ENCODE peak calls at places on chromosome 4, in seven cellular contexts. O is CD8-positive, alpha-beta T cell; Z is upper lobe of left lung; L is bronchial epithelial cell; C is GM12865; R is HepG2; Y is BJ. J is an unnamed sample.

GRCh38 chr4:13599159-13599558 is 28.4 kb downstream of the BOD1L1 start:
- DNase-seq in O (no peak), Z (no peak), L (no peak), C (no peak), R (no peak), Y (no peak), J (no peak)

GRCh38 chr4:105666693-105667092 is 41.8 kb downstream of the INTS12 start:
- DNase-seq in O (no peak), Z (no peak), L (peak), C (peak), R (no peak), Y (no peak), J (no peak)

GRCh38 chr4:124135409-124135813 is 577.1 kb downstream of the ANKRD50 start:
- DNase-seq in O (no peak), Z (no peak), L (peak), C (no peak), R (no peak), Y (no peak), J (no peak)

GRCh38 chr4:75549019-75549418 is 6.8 kb upstream of the ODAPH start:
- DNase-seq in O (no peak), Z (no peak), L (no peak), C (peak), R (no peak), Y (no peak), J (no peak)

GRCh38 chr4:148061139-148061476 is 329.2 kb downstream of the ARHGAP10 start:
- DNase-seq in O (no peak), Z (no peak), L (no peak), C (no peak), R (no peak), Y (no peak), J (no peak)

GRCh38 chr4:85489273-85489672 is 14.3 kb downstream of the ARHGAP24 start:
- DNase-seq in O (no peak), Z (no peak), L (peak), C (no peak), R (no peak), Y (no peak), J (no peak)

GRCh38 chr4:145531791-145532190 is 50.1 kb downstream of the SMAD1 start:
- DNase-seq in O (no peak), Z (no peak), L (no peak), C (no peak), R (no peak), Y (no peak), J (no peak)

GRCh38 chr4:26217961-26218676 is 102.7 kb upstream of the RBPJ start:
- DNase-seq in O (no peak), Z (no peak), L (no peak), C (peak), R (no peak), Y (no peak), J (no peak)

GRCh38 chr4:146202665-146203064 is 11.7 kb upstream of the REELD1 start:
- DNase-seq in O (no peak), Z (no peak), L (no peak), C (no peak), R (no peak), Y (no peak), J (no peak)

GRCh38 chr4:6782846-6783110 is 251 bp downstream of the KIAA0232 start:
- DNase-seq in O (no peak), Z (no peak), L (no peak), C (no peak), R (no peak), Y (no peak), J (no peak)

GRCh38 chr4:165873298-165874071 is 448 bp downstream of the TLL1 start:
- DNase-seq in O (no peak), Z (peak), L (peak), C (peak), R (peak), Y (no peak), J (no peak)

GRCh38 chr4:8096690-8097061 is 61.9 kb downstream of the ABLIM2 start:
- DNase-seq in O (no peak), Z (no peak), L (no peak), C (no peak), R (no peak), Y (no peak), J (no peak)

GRCh38 chr4:8098506-8098905 is 60.1 kb downstream of the ABLIM2 start:
- DNase-seq in O (no peak), Z (no peak), L (no peak), C (no peak), R (no peak), Y (no peak), J (no peak)

GRCh38 chr4:8097141-8097541 is 61.5 kb downstream of the ABLIM2 start:
- DNase-seq in O (no peak), Z (no peak), L (no peak), C (no peak), R (no peak), Y (no peak), J (no peak)

GRCh38 chr4:8097721-8098345 is 60.8 kb downstream of the ABLIM2 start:
- DNase-seq in O (no peak), Z (no peak), L (no peak), C (no peak), R (no peak), Y (no peak), J (no peak)

GRCh38 chr4:8095956-8096689 is 62.5 kb downstream of the ABLIM2 start:
- DNase-seq in O (no peak), Z (no peak), L (no peak), C (no peak), R (no peak), Y (no peak), J (no peak)
- TF ChIP-seq CTCF in O (no peak), Z (no peak), L (no peak), C (no peak), R (no peak), Y (no peak), J (no peak)

DNA sequence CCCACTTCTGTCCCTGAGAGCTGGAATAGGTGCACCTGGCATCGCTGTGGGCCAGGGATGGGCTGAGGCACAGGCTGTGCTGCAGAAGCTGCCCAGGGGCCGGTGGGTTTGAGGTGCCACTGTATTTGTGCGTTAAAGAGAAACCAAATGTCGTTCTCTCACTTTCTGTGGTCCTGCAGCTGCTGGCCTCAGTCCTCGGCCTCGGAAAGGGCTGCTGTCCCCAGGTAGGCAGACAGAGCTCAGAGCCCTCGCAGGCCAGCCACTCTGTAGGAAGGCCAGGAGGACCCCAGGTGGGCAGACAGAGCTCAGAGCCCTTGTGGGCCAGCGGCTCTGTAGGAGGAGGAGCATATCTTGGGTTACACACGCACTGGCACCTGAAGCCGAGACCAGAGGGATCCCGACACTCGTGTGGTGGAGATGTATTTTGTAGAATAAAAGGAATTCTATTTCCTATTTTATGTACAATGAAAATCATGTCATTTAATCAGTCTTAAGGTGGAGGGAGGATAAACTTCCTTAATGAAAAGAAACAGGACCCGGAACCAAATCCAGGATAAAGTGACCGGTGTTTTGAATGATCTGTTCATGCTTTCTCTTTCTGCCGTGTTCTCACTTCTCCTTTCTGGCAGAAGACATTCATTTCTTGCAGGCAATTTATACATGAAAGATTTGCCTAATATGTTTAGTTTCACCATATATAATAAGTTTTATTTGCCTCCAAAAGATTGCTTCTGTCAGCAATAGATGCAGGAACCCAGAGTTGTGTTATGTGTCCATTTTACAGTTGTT is 54.4 kb upstream of the HGFAC start:
- DNase-seq in O (no peak), Z (no peak), L (peak), C (peak), R (no peak), Y (no peak), J (no peak)
- H3K4me3 ChIP-seq in O (no peak), Z (peak), L (peak), C (peak), R (no peak), Y (no peak), J (peak)

DNA sequence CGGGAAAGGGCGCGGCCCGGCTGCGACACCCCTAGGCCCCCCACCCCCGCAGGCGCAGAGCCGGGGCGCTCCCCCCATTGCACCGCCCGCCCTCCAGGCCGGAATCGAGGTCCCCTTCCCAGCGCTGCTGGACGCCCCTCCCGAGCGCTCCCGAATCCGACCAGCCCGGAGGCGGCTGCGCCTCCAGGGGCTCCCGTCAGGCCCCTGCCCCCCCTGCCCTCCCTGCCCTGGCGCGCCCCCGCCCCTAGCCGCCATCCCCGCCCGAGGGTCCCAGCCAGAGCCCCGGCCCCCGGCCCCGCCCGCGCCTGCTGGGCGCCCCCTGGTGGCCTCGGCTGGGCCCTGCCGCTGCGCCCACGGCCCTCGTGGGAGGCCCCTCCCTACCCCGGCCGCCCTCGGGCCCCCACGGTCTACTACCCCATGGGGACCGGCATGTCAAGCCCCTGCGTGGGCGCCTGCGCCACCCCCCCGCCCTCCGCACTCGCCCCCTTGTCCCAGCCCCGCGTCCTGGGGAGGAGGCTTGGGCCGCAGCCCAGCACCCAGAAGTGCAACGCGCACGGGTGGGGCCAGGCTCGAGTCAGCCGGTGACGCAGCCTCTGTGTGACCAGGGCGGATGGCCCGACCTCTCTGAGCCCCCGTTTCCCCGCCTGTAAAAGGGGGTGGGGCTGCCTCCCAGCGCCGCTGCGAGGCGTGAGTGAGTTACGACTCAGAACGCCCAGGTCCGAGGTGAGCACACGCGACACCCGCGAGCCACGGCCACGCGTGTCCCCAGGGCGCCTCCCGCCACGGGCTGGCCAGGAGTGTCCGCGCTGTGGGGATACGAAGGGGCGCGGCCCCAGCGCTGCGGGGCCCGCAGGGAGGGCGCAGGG is 104.9 kb downstream of the FAM53A start:
- DNase-seq in O (peak), Z (peak), L (peak), C (peak), R (no peak), Y (peak), J (no peak)
- TF ChIP-seq CTCF in O (peak), Z (peak), L (peak), C (peak), R (peak), Y (no peak), J (peak)

DNA sequence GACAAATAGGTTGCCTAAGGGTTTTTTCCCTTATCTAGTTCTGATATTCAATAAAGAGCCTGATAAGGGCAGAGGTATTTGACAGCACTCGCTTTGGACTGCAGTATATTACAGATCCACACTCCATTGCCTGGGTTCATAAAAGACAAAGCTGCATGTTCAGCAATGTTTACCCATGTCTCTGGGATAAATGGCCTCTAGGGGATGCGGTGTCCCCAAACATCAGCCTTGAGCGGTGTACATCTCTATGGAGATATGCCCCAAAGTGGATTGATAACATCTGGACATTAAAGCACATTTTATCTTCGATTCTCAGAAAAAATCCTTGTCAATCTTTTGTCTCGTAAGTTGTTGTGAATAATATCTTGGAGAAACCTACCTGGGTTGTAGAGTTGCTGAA is 660.8 kb upstream of the AADAT start:
- DNase-seq in O (no peak), Z (no peak), L (no peak), C (peak), R (no peak), Y (no peak), J (no peak)
- H3K4me3 ChIP-seq in O (no peak), Z (no peak), L (no peak), C (no peak), R (no peak), Y (no peak), J (no peak)

DNA sequence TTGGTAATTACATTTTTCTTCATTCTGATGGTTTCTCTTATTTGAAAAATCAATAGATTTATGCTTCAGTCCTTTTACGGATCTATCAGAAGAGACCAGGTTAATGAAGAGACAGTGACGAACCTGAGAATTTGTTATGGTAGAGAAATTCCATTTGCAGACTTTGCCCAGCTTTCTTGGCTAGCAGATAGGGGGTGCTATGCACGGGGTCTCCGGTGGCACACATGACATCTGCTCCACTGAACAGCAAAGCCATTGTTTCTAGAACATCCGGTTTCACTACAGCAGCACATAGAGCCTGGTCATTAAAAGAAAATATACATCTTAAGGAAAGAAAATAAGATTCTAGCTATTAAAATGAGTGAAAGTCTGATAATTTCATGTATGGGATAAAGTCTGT is 85.1 kb downstream of the ARAP2 start:
- DNase-seq in O (no peak), Z (no peak), L (no peak), C (no peak), R (peak), Y (no peak), J (no peak)
- TF ChIP-seq CTCF in O (no peak), Z (no peak), L (no peak), C (no peak), R (no peak), Y (no peak), J (no peak)

DNA sequence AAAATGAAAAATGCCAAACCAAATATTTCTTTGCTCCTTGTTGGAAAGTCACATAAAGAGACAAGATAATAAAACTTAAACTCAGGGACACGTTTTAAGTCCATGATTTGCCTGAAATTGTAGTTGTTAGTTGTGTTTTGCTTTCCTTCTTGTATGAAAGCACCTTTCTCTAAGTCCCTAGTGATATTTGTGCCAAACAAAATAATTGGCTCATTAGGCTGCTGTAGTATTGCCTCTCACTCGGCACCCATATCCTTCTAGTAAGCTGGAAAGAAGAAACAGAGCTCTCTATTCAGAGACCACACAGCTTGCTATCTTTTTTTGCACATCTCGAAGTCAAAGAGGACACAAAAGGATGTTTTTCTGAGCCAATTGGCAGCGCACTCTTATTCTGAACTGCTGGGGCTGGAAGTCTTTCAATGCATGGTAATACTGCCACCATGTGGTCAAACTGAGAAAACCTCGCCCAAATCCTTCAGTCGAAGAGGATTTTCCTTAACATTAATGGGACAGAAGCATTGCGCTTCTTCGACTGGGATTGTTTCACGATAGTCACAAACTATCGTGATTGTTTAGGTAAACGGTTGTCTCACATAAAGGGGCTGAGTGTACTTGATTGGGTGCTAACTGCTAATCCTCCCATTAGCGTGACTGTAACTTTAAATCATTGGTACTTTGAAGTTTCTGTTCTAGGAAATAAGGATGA is 571.9 kb upstream of the LCORL start:
- DNase-seq in O (peak), Z (peak), L (peak), C (peak), R (peak), Y (peak), J (peak)
- H3K4me3 ChIP-seq in O (no peak), Z (no peak), L (no peak), C (no peak), R (no peak), Y (no peak), J (peak)

DNA sequence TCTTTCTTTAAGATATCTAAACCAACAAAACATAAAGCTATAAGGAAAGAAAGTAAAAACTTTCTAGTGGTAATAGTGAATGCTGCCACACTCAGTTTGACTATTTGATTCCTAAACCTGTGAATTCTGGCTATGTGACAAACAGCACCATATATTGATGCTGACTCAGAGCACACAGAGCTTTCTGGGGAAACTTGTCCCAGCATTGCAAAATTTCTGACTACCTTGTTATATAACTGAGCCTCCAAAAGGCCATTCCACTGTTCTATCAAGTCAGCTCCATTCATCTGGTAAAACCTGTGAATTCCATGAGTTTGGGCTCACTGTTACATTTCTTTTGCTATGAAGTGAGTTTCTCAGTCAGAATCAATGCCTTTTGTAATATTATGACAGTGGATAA is 1229.7 kb downstream of the PCDH18 start:
- DNase-seq in O (no peak), Z (no peak), L (peak), C (no peak), R (no peak), Y (no peak), J (no peak)
- TF ChIP-seq CTCF in O (no peak), Z (no peak), L (no peak), C (no peak), R (no peak), Y (no peak), J (no peak)

DNA sequence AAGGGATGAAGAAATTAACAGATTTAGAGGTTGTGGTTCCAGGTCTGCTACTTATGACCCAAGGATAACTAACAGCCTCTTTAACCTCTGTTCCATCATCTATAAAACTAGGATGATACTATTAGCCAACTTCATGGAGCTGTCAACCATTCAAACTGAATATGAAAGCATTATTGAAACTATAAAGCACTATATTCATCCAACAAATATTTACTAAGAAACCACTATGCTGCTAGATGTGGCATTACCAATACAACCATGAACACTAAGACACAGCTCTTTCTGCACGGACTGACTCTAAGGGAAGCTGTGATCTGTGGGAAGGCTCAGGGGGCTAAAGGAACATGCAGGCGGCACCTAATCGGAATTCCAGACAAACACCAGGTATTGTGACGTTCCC is 66.0 kb downstream of the APBB2 start:
- DNase-seq in O (no peak), Z (no peak), L (no peak), C (peak), R (no peak), Y (no peak), J (no peak)
- H3K4me3 ChIP-seq in O (no peak), Z (no peak), L (no peak), C (no peak), R (no peak), Y (no peak), J (no peak)

DNA sequence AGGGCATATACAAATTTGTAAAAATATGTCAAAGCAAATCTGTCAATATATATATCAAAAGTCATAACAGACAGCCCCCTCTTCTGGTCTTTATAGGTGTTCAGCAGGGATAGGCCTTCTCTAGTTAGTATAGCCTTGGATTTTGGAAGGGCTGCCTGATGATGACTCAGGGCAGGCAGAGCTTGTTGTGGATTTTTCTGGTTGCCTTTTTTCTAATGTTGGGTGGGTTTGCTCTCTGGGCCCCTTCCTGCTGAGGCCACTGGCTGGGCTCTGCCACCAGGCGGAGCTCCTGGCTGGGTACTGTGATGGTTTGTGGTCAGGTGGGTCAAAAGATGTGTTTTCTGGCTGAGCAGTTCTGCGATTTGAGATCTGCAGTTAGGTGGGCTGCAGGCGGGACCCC is 294.2 kb downstream of the GRIA2 start:
- DNase-seq in O (no peak), Z (no peak), L (no peak), C (peak), R (peak), Y (no peak), J (no peak)
- TF ChIP-seq CTCF in O (no peak), Z (no peak), L (peak), C (peak), R (peak), Y (no peak), J (peak)

GRCh38 chr4:139763205-139763604 is 97.6 kb downstream of the MGST2 start:
- DNase-seq in O (no peak), Z (no peak), L (no peak), C (no peak), R (no peak), Y (no peak), J (no peak)
- H3K4me3 ChIP-seq in O (no peak), Z (peak), L (no peak), C (no peak), R (no peak), Y (no peak), J (no peak)